ENCODE peak calls at places on chromosome 4, in nine cellular contexts. M, Q, H, A, V, N, S, R and Y are unnamed samples.

GRCh38 chr4:40199179-40199670 is 2.4 kb downstream of the RHOH start:
- DNase-seq in S (no peak), A (no peak), M (no peak), Q (no peak), H (no peak), V (no peak), N (no peak), R (no peak), Y (no peak)

GRCh38 chr4:2292679-2293108 is 30.8 kb upstream of the MXD4 start:
- DNase-seq in M (peak), H (no peak), R (no peak), Q (no peak), V (peak), S (no peak), N (peak), A (peak), Y (no peak)

GRCh38 chr4:40881096-40881495 is 131.3 kb downstream of the NSUN7 start:
- DNase-seq in V (no peak), N (no peak), A (no peak), H (no peak), R (no peak), M (no peak), Q (no peak), S (no peak), Y (no peak)

GRCh38 chr4:16722386-16722785 is 176.1 kb downstream of the LDB2 start:
- DNase-seq in V (no peak), Q (peak), R (no peak), H (no peak), N (no peak), M (no peak), S (no peak), A (no peak), Y (no peak)

GRCh38 chr4:140800686-140801085 is 44.5 kb upstream of the TBC1D9 start:
- DNase-seq in V (no peak), M (no peak), Q (no peak), R (no peak), S (no peak), A (no peak), H (no peak), N (no peak), Y (no peak)

GRCh38 chr4:8586671-8587468 is 5.7 kb upstream of the CPZ start:
- DNase-seq in S (no peak), Q (peak), H (peak), N (no peak), R (no peak), V (no peak), M (no peak), A (no peak), Y (no peak)

GRCh38 chr4:87130985-87131753 is 89.2 kb downstream of the KLHL8 start:
- DNase-seq in H (no peak), R (no peak), V (no peak), N (no peak), S (no peak), A (no peak), M (no peak), Q (no peak), Y (no peak)

GRCh38 chr4:26028793-26029511 is 114.9 kb downstream of the SMIM20 start:
- DNase-seq in H (peak), S (peak), Q (no peak), A (peak), M (peak), R (peak), V (peak), N (no peak), Y (no peak)

GRCh38 chr4:178142724-178143123 is 700.5 kb upstream of the AGA start:
- DNase-seq in R (no peak), N (no peak), H (no peak), A (no peak), V (no peak), Q (no peak), S (no peak), M (no peak), Y (no peak)

GRCh38 chr4:29073571-29073970 is 1646.6 kb upstream of the PCDH7 start:
- DNase-seq in M (no peak), R (no peak), N (no peak), Q (no peak), A (no peak), S (no peak), H (no peak), V (no peak), Y (no peak)

GRCh38 chr4:52788806-52789205 is 37.6 kb upstream of the ERVMER34-1 start:
- DNase-seq in Q (no peak), S (no peak), M (no peak), N (no peak), R (no peak), H (no peak), A (no peak), V (no peak), Y (no peak)

GRCh38 chr4:141768954-141769353 is 132.6 kb downstream of the IL15 start:
- DNase-seq in Q (peak), H (no peak), N (peak), V (peak), S (no peak), R (no peak), A (peak), M (peak), Y (no peak)

GRCh38 chr4:16890651-16891050 is 7.8 kb downstream of the LDB2 start:
- DNase-seq in A (no peak), Q (no peak), N (no peak), S (no peak), M (no peak), V (no peak), H (no peak), R (no peak), Y (no peak)

GRCh38 chr4:68346461-68346860 is 3.4 kb downstream of the YTHDC1 start:
- DNase-seq in R (no peak), V (no peak), M (peak), S (no peak), Q (peak), H (no peak), N (no peak), A (no peak), Y (no peak)

GRCh38 chr4:4325321-4325720 is 35.3 kb downstream of the ZBTB49 start:
- DNase-seq in M (no peak), R (no peak), N (no peak), V (no peak), H (peak), S (no peak), Q (no peak), A (no peak), Y (no peak)

GRCh38 chr4:183100827-183101226 is 1.8 kb downstream of the WWC2 start:
- DNase-seq in R (no peak), Q (peak), H (no peak), V (no peak), A (no peak), S (no peak), N (no peak), M (no peak), Y (no peak)

GRCh38 chr4:24073948-24074347 is 184.1 kb upstream of the PPARGC1A start:
- DNase-seq in M (no peak), S (no peak), N (no peak), Q (no peak), R (no peak), H (no peak), A (no peak), V (no peak), Y (no peak)

GRCh38 chr4:168432419-168433146 is 47.7 kb downstream of the DDX60L start:
- DNase-seq in R (no peak), V (no peak), H (no peak), A (no peak), S (no peak), M (no peak), Q (peak), N (no peak), Y (no peak)

GRCh38 chr4:94444771-94445170 is 7.0 kb upstream of the PDLIM5 start:
- DNase-seq in N (no peak), Q (no peak), R (no peak), H (no peak), M (no peak), S (no peak), A (no peak), V (no peak), Y (no peak)

GRCh38 chr4:130922955-130923354 is 1827.0 kb downstream of the C4orf33 start:
- DNase-seq in N (no peak), M (no peak), S (no peak), H (no peak), A (no peak), R (no peak), V (no peak), Q (no peak), Y (no peak)

GRCh38 chr4:106502106-106502699 is 133.6 kb upstream of the GIMD1 start:
- DNase-seq in H (no peak), M (peak), A (peak), V (peak), N (no peak), Q (peak), S (peak), R (peak), Y (peak)

GRCh38 chr4:156803056-156803455 is 168.5 kb downstream of the PDGFC start:
- DNase-seq in V (no peak), Q (peak), S (no peak), N (peak), R (no peak), A (no peak), H (no peak), M (peak), Y (no peak)

GRCh38 chr4:71268156-71268555 is 70.7 kb upstream of the SLC4A4 start:
- DNase-seq in A (no peak), M (no peak), H (no peak), N (no peak), V (no peak), S (no peak), R (no peak), Q (peak), Y (no peak)

GRCh38 chr4:149306537-149306936 is 509.1 kb downstream of the IQCM start:
- DNase-seq in V (no peak), H (no peak), R (no peak), N (no peak), Q (no peak), M (no peak), A (no peak), S (no peak), Y (no peak)

GRCh38 chr4:139922625-139923024 is 231.4 kb downstream of the MAML3 start:
- DNase-seq in R (no peak), Q (peak), H (no peak), V (peak), N (no peak), S (peak), A (peak), M (no peak), Y (no peak)

GRCh38 chr4:16573744-16574143 is 324.7 kb downstream of the LDB2 start:
- DNase-seq in N (peak), Q (peak), M (peak), H (no peak), A (peak), S (peak), R (no peak), V (peak), Y (no peak)

GRCh38 chr4:123096038-123096437 is 173.6 kb upstream of the NUDT6 start:
- DNase-seq in M (peak), H (no peak), A (peak), Q (peak), N (no peak), V (peak), S (no peak), R (no peak), Y (no peak)
- TF ChIP-seq CTCF in M (peak), H (no peak), A (peak), Q (peak), N (no peak), V (peak), S (no peak), R (no peak), Y (peak)

GRCh38 chr4:86092684-86093083 is 267.2 kb downstream of the MAPK10 start:
- DNase-seq in R (no peak), H (no peak), S (no peak), A (peak), Q (peak), N (peak), M (peak), V (peak), Y (peak)
- H3K4me3 ChIP-seq in R (no peak), H (no peak), S (no peak), A (no peak), Q (no peak), N (no peak), M (no peak), V (no peak), Y (no peak)

DNA sequence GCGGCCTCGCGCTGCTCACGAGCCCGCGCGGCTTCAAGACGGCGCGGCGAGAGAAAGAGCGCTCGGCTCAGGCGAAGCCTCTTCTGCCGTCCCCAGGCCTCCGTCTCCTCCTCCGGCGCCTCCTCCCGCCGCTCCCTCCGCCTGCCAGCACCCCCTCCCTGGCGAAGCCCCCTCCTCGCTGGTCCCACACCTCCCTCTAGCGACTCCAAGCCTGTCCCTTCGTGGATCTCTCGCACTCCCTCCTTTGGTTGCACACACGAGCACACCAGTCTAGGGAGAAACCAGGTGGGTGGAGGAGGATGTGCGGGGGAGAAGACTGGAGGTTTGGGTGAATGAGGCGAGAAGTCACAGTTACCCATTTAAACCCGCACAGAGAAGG is at the start of gene CAMK2D:
- DNase-seq in H (peak), R (peak), S (peak), N (peak), V (peak), A (peak), M (peak), Q (peak), Y (no peak)
- TF ChIP-seq CTCF in H (peak), R (peak), S (peak), N (peak), V (peak), A (peak), M (peak), Q (peak), Y (peak)

GRCh38 chr4:101294591-101294990 is 52.7 kb downstream of the PPP3CA start:
- DNase-seq in V (no peak), M (peak), H (no peak), A (no peak), N (no peak), R (no peak), Q (no peak), S (no peak), Y (no peak)

GRCh38 chr4:101290651-101291050 is 56.7 kb downstream of the PPP3CA start:
- DNase-seq in Q (no peak), R (no peak), V (no peak), N (no peak), H (no peak), M (no peak), A (no peak), S (no peak), Y (peak)

GRCh38 chr4:101291198-101291597 is 56.1 kb downstream of the PPP3CA start:
- DNase-seq in Q (no peak), H (no peak), A (no peak), R (no peak), N (no peak), S (no peak), V (no peak), M (peak), Y (no peak)

GRCh38 chr4:101292214-101292613 is 55.1 kb downstream of the PPP3CA start:
- DNase-seq in S (no peak), A (no peak), Q (no peak), R (no peak), M (no peak), V (no peak), N (no peak), H (no peak), Y (no peak)

GRCh38 chr4:101292901-101293300 is 54.4 kb downstream of the PPP3CA start:
- DNase-seq in M (peak), R (no peak), A (peak), V (peak), Q (no peak), N (peak), S (no peak), H (no peak), Y (no peak)
- H3K4me3 ChIP-seq in M (no peak), R (no peak), A (no peak), V (no peak), Q (no peak), N (no peak), S (no peak), H (no peak), Y (no peak)

DNA sequence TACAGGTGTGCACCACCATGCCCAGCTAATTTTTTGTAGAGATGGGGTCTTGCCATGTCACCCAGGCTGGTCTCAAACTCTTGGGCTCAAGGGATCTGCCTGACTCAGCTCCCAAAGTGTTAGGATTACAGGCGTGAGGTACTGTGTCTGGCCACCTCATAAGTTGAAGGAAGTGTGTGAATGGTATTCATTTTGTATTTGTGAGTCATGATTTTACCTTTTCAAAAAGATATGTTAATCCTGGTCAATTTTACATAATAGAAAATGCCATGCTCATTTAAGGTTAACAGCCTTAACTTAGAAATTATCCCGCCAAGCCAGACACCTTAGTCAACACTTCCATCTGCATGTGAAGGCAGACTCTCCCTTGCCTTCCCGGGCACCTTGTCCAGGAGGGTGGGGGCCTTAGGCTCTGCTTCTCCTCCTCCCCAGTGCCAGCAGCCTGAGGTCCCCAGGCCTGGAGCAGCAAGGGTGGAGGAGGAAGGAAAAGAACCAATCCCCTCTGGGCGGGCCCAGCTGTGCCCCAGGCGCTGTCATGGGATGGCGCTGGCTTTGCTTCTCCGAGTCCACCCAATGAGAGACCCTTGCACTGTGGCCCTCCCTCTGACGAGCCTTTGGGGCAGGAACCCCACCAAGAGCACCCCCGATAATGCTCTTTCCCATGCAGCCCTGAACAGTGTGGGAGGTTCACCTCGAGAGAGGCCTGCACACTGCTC is 37.4 kb downstream of the RNF212 start:
- DNase-seq in V (no peak), N (no peak), R (no peak), S (no peak), A (no peak), Q (no peak), M (no peak), H (no peak), Y (no peak)
- TF ChIP-seq CTCF in V (no peak), N (no peak), R (no peak), S (no peak), A (no peak), Q (no peak), M (no peak), H (no peak), Y (no peak)

GRCh38 chr4:81771721-81772120 is 300.0 kb upstream of the RASGEF1B start:
- DNase-seq in R (no peak), N (no peak), M (no peak), V (no peak), Q (no peak), S (no peak), H (no peak), A (no peak), Y (no peak)
- H3K4me3 ChIP-seq in R (no peak), N (no peak), M (no peak), V (no peak), Q (no peak), S (no peak), H (no peak), A (no peak), Y (no peak)

DNA sequence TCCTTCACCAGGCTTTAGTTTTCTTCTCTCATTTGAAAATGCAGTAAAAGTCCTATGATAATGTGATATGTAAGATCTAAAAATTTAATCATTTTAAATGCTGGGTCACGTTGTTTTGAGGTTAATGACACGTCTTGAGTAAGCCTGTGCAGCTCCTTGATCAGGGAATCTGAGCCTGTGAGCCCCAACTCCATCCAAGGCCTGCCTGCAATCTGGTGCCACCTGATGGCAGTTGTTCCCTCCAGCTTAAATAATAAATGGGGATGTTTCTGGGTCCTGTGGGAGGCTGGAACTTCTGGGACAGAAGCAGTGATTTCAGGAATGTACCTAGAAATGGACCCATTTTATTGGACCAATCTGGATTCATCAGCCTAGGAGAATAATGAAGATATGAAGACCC is 455.4 kb upstream of the ADGRL3 start:
- DNase-seq in V (peak), R (no peak), H (no peak), A (no peak), S (no peak), Q (peak), M (peak), N (no peak), Y (no peak)
- TF ChIP-seq CTCF in V (peak), R (no peak), H (no peak), A (peak), S (no peak), Q (peak), M (peak), N (peak), Y (no peak)